ENCODE peak calls at places on chromosomes 5 and 9, in five cellular contexts. H is K562, W is H1, E is GM12878, G is HepG2. B is an unnamed sample.

GRCh38 chr5:29005386-29005785 is 1967.0 kb upstream of the CDH9 start:
- DNase-seq in G (peak), E (no peak), W (no peak), H (no peak), B (no peak)

GRCh38 chr5:129905467-129906176 is 1.4 kb downstream of the CHSY3 start:
- DNase-seq in H (no peak), E (no peak), W (no peak), G (no peak), B (peak)

GRCh38 chr5:58366461-58366860 is 93.4 kb downstream of the PLK2 start:
- DNase-seq in E (no peak), W (no peak), G (no peak), H (no peak), B (no peak)

GRCh38 chr9:35406183-35406959 is 83.5 kb upstream of the RUSC2 start:
- DNase-seq in W (peak), H (peak), G (no peak), E (no peak), B (peak)

GRCh38 chr9:131475956-131476776 is 26.6 kb upstream of the POMT1 start:
- DNase-seq in W (no peak), E (no peak), G (no peak), H (no peak), B (peak)

GRCh38 chr5:7592910-7593309 is 197.0 kb downstream of the ADCY2 start:
- DNase-seq in G (no peak), H (no peak), W (no peak), E (no peak), B (peak)

GRCh38 chr5:139104577-139105271 is 93.4 kb downstream of the SIL1 start:
- DNase-seq in E (no peak), W (no peak), G (no peak), H (no peak), B (no peak)

GRCh38 chr5:14397717-14398116 is 183.9 kb upstream of the OTULINL start:
- DNase-seq in H (no peak), W (no peak), E (no peak), G (no peak), B (no peak)

GRCh38 chr9:10562581-10563343 is 50.0 kb downstream of the PTPRD start:
- DNase-seq in W (no peak), E (no peak), G (no peak), H (no peak), B (no peak)

GRCh38 chr5:134541736-134542376 is 16.4 kb downstream of the JADE2 start:
- DNase-seq in H (peak), W (no peak), G (no peak), E (no peak), B (peak)

GRCh38 chr9:26945591-26945990 is 1.5 kb downstream of the PLAA start:
- DNase-seq in W (no peak), E (no peak), H (no peak), G (no peak), B (no peak)

GRCh38 chr5:89417990-89418820 is 535.2 kb upstream of the MEF2C start:
- DNase-seq in E (no peak), H (peak), W (no peak), G (no peak), B (peak)

GRCh38 chr9:116008278-116008677 is 145.3 kb upstream of the PAPPA start:
- DNase-seq in W (no peak), E (no peak), H (no peak), G (no peak), B (no peak)

GRCh38 chr9:113507256-113507655 is 43.7 kb downstream of the RGS3 start:
- DNase-seq in W (no peak), G (no peak), H (no peak), E (no peak), B (no peak)

GRCh38 chr5:110757118-110757729 is 18.4 kb downstream of the SLC25A46 start:
- DNase-seq in E (no peak), W (no peak), G (peak), H (peak), B (no peak)

GRCh38 chr5:77937015-77937908 is 161.1 kb upstream of the TBCA start:
- DNase-seq in G (no peak), W (no peak), E (peak), H (no peak), B (no peak)

GRCh38 chr9:71209890-71210289 is 88.5 kb upstream of the TRPM3 start:
- DNase-seq in E (no peak), H (no peak), G (no peak), W (no peak), B (peak)

GRCh38 chr5:63128018-63128417 is 549.4 kb downstream of the LRRC70 start:
- DNase-seq in W (no peak), E (no peak), G (no peak), H (no peak), B (no peak)

GRCh38 chr9:10005206-10005605 is 607.6 kb downstream of the PTPRD start:
- DNase-seq in G (no peak), W (no peak), E (no peak), H (no peak), B (no peak)

GRCh38 chr5:58466939-58467338 is 7.1 kb upstream of the PLK2 start:
- DNase-seq in W (no peak), E (no peak), G (no peak), H (no peak), B (peak)

GRCh38 chr5:68673451-68674180 is 420.2 kb upstream of the SLC30A5 start:
- DNase-seq in G (peak), E (no peak), H (no peak), W (no peak), B (no peak)

GRCh38 chr9:4596165-4596922 is 65.8 kb upstream of the PLPP6 start:
- DNase-seq in H (no peak), W (no peak), G (no peak), E (peak), B (no peak)

GRCh38 chr5:50921366-50922133 is 255.1 kb downstream of the PARP8 start:
- DNase-seq in G (no peak), W (no peak), H (no peak), E (no peak), B (no peak)

GRCh38 chr5:97629281-97629680 is 446.2 kb upstream of the RIOK2 start:
- DNase-seq in G (no peak), W (no peak), H (no peak), E (no peak), B (no peak)

GRCh38 chr5:137515238-137515637 is 16.1 kb upstream of the SPOCK1 start:
- DNase-seq in E (no peak), W (no peak), H (no peak), G (no peak), B (no peak)

GRCh38 chr5:126003309-126003708 is 419.9 kb upstream of the GRAMD2B start:
- DNase-seq in W (no peak), G (no peak), H (no peak), E (no peak), B (no peak)

GRCh38 chr5:178839319-178839704 is 20.4 kb upstream of the ZNF354B start:
- DNase-seq in E (no peak), G (peak), W (peak), H (peak), B (peak)

GRCh38 chr9:105305834-105306233 is 61.4 kb downstream of the SLC44A1 start:
- DNase-seq in E (no peak), H (no peak), G (no peak), W (no peak), B (no peak)

GRCh38 chr9:114504341-114505186 is 709 bp downstream of the WHRN start:
- DNase-seq in E (no peak), G (no peak), W (no peak), H (peak), B (peak)

GRCh38 chr5:88377240-88377639 is 108.6 kb upstream of the TMEM161B start:
- DNase-seq in W (no peak), E (no peak), G (no peak), H (no peak), B (no peak)

GRCh38 chr9:37775216-37775919 is 9.5 kb downstream of the EXOSC3 start:
- DNase-seq in E (no peak), H (no peak), G (no peak), W (no peak), B (no peak)

GRCh38 chr5:10856646-10857332 is 95.8 kb upstream of the DAP start:
- DNase-seq in E (no peak), G (peak), W (peak), H (peak), B (peak)

GRCh38 chr5:36442352-36442751 is 140.7 kb upstream of the RANBP3L start:
- DNase-seq in H (peak), E (no peak), G (peak), W (no peak), B (no peak)

GRCh38 chr9:128285033-128285784 is 9.1 kb downstream of the SWI5 start:
- DNase-seq in H (peak), G (no peak), W (no peak), E (no peak), B (no peak)

GRCh38 chr9:127424669-127424986 is 446 bp downstream of the ZNF79 start:
- DNase-seq in E (no peak), W (no peak), H (no peak), G (no peak), B (no peak)

GRCh38 chr5:95850391-95850894 is 27.9 kb upstream of the GLRX start:
- DNase-seq in H (no peak), E (no peak), W (no peak), G (peak), B (no peak)

GRCh38 chr5:95846554-95847260 is 24.2 kb upstream of the GLRX start:
- DNase-seq in H (peak), G (peak), E (no peak), W (no peak), B (peak)

GRCh38 chr5:95847261-95847592 is 24.7 kb upstream of the GLRX start:
- DNase-seq in W (no peak), H (no peak), E (no peak), G (no peak), B (no peak)

GRCh38 chr5:95845401-95845800 is 22.9 kb upstream of the GLRX start:
- DNase-seq in H (no peak), W (no peak), G (no peak), E (no peak), B (no peak)

DNA sequence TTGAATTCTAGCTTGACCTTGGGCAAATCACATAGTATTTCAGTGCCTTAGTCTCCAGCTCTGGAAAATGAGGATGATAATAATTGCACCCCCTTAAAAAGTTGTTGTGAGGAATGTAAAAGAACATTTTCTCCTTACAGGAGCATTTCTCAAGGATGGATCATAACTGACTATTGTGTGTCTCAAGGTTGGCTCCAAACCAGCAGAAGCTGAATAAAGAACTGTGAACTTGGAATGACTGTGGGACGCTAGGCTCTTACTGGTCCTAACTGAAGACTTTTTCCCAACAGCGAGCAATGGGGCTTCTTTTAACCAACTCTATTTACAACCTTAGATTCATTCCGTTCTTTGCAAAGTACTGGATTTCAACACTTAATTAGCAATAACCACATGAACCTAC is 26.2 kb upstream of the GLRX start:
- DNase-seq in G (no peak), W (no peak), E (no peak), H (no peak), B (no peak)
- TF ChIP-seq ATF2 in G (no peak), W (no peak), E (no peak), H (no peak), B (no peak)

DNA sequence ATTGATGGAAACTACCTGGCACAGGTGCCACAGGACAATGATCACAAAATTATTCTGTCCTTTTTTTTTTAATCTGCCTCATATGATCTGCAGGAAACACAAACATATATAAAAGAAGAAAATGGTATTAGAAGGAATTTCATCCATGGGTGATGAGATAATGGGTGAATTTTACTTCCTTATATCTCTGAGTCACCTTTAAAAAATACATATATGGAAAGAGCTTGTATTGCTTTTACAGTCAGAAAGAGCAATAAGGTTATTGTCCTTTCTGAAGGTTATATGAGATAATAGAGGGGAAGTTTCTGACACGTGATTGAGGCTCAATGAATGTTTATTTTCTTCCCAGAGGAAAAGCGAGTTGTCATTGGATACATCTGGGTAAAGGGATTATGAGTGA is 31.6 kb downstream of the NEURL1B start:
- DNase-seq in G (no peak), E (no peak), H (no peak), W (no peak), B (no peak)
- TF ChIP-seq ATF2 in G (no peak), E (no peak), H (no peak), W (no peak), B (no peak)

GRCh38 chr5:16135003-16135402 is 44.6 kb downstream of the MARCHF11 start:
- DNase-seq in E (no peak), G (no peak), W (no peak), H (no peak), B (no peak)

GRCh38 chr5:16134204-16134603 is 45.4 kb downstream of the MARCHF11 start:
- DNase-seq in W (no peak), H (no peak), G (no peak), E (no peak), B (no peak)

GRCh38 chr5:16137177-16137576 is 42.4 kb downstream of the MARCHF11 start:
- DNase-seq in G (no peak), H (no peak), W (no peak), E (no peak), B (no peak)

GRCh38 chr5:16131878-16132277 is 47.7 kb downstream of the MARCHF11 start:
- DNase-seq in W (no peak), G (no peak), H (no peak), E (no peak), B (no peak)

DNA sequence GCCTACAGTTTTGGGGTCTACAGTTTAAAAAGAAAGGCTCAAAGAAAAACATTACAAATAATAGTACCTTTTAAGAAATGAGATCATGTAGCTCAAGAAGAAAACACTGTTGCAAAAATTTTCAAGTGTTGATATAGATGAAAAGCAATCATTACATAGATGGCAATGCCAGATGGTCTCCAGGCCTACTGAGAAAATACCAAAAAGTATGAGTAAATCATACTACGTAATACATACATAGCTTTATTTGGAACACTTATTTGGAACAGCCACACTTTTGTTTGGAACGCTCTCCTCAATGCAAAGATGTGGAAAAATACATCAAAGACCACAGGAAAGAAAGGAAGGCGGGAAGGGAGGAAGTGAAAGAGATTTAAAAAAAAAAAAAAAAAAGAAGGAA is 44.1 kb downstream of the MARCHF11 start:
- DNase-seq in W (no peak), E (no peak), G (no peak), H (no peak), B (no peak)
- TF ChIP-seq ATF2 in W (no peak), E (no peak), G (no peak), H (no peak), B (no peak)

GRCh38 chr5:43730832-43731342 is 127.9 kb downstream of the NNT start:
- DNase-seq in G (no peak), E (no peak), H (no peak), W (no peak), B (no peak)
- TF ChIP-seq ATF2 in G (no peak), E (no peak), H (no peak), W (no peak), B (no peak)

DNA sequence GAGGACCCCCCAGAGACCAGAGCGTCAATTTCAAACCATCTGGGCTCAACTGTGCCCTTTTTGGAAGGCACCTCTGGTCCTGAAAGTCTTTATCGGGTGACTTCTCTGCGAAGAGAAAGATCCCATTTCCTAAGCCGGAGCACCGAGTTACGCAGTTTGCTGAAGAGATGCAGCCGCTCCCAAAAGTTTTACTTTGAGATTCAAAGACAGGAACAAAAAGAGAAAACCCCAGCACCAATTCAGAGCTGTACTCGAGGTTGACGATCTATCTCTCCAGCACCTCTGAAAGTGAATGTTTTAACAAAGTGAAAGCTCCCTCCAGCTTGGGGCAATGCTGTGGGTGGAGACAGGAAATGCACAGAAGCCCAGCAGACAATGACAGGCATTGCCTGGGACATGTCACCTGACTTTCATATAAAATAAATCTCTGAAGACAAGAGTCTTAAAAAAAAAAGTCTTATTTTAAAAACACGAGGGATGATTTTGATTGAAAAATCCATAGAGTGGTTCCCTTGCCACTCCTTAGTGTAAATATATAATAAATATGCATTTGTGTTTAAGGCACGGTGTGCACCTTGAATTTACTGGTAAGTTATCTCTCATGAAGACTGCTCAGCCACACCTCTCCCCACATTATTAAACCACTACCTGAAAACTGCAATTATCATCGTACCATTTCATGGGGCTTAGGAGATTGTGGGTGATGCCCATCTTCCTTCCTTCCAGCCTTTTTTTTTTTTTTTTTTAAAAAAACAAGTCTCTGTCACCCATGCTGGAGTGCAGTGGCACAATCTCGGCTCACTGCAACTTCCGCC is 79.9 kb downstream of the FNBP1 start:
- DNase-seq in E (peak), G (no peak), H (no peak), W (no peak), B (peak)
- TF ChIP-seq ATF2 in E (peak), G (no peak), H (no peak), W (no peak), B (no peak)

DNA sequence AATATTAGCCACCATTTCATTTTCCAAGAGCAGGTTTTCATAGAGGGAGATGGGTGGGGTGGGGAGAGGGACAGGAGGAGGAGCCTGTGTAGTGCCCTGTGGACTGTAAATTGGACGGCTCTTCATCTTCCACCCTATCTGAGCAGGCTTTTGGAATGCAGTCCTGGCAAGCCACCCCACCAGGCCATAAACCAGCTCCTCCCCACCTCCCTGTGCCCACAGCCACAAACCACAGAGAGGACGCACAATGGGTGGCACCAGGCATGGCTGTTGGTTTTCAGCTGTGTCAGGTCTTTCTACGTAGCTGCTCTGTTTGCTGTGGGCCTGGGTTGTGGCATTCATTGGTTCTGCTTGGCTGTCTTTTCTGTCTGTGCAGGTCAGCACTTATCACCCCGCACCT is 58.0 kb downstream of the PLAC8L1 start:
- DNase-seq in G (no peak), H (no peak), W (no peak), E (no peak), B (no peak)
- TF ChIP-seq ATF2 in G (no peak), H (no peak), W (no peak), E (no peak), B (no peak)